ENCODE peak calls at places on chromosomes 7 and 10, in ten cellular contexts. Y is Peyer's patch, I is fibroblast of mammary gland, F is H7, W is GM23338, O is brain microvascular endothelial cell, M is fibroblast of pulmonary artery, U is AG09309, A is heart left ventricle, C is IMR-90. Z is an unnamed sample.

GRCh38 chr7:125084196-125084595 is 154.6 kb upstream of the POT1 start:
- DNase-seq in I (no peak), M (peak; percentile 61), Y (no peak), F (no peak), U (no peak), W (no peak), A (no peak), C (no peak), O (no peak), Z (no peak)

GRCh38 chr7:47102442-47102841 is 479.5 kb downstream of the TNS3 start:
- DNase-seq in U (no peak), W (no peak), Y (no peak), F (no peak), I (no peak), C (no peak), M (no peak), A (no peak), O (no peak), Z (no peak)

GRCh38 chr10:70830185-70830584 is 14.4 kb downstream of the SGPL1 start:
- DNase-seq in U (no peak), F (no peak), O (no peak), A (no peak), I (no peak), Y (no peak), C (no peak), W (no peak), M (no peak), Z (no peak)

GRCh38 chr7:39937366-39938153 is 12.5 kb upstream of the CDK13 start:
- DNase-seq in Y (no peak), I (no peak), A (no peak), C (no peak), O (no peak), W (no peak), U (no peak), F (no peak), M (no peak), Z (no peak)

GRCh38 chr10:113132651-113133088 is 182.6 kb downstream of the TCF7L2 start:
- DNase-seq in U (no peak), I (peak; percentile 60), A (no peak), O (no peak), C (peak; percentile 32), F (peak; percentile 56), M (peak; percentile 36), Y (no peak), W (peak; percentile 65), Z (no peak)

GRCh38 chr10:58385784-58386112 is 538 bp downstream of the TFAM start:
- DNase-seq in O (peak; percentile 12), W (peak; percentile 74), U (no peak), F (peak; percentile 51), M (peak; percentile 23), I (peak; percentile 19), C (peak; percentile 17), Y (peak; percentile 22), A (no peak), Z (no peak)

GRCh38 chr7:16137944-16138343 is 283.4 kb downstream of the CRPPA start:
- DNase-seq in O (no peak), W (no peak), A (no peak), C (no peak), U (no peak), I (no peak), F (no peak), Y (no peak), M (no peak), Z (no peak)

GRCh38 chr7:117381357-117381756 is 45.9 kb downstream of the ASZ1 start:
- DNase-seq in F (no peak), C (no peak), M (no peak), W (no peak), I (no peak), U (no peak), Y (no peak), O (no peak), A (no peak), Z (no peak)

GRCh38 chr10:101529207-101529606 is 58.9 kb downstream of the POLL start:
- DNase-seq in M (peak; percentile 7), C (no peak), U (no peak), W (peak; percentile 60), A (no peak), O (no peak), F (no peak), I (no peak), Y (no peak), Z (no peak)

GRCh38 chr10:4246881-4247358 is 461.9 kb upstream of the KLF6 start:
- DNase-seq in U (peak; percentile 92), A (no peak), I (peak; percentile 99), C (peak; percentile 98), Y (no peak), M (peak; percentile 90), W (no peak), F (no peak), O (peak; percentile 85), Z (no peak)

GRCh38 chr7:152602962-152603361 is 73.0 kb downstream of the XRCC2 start:
- DNase-seq in M (peak; percentile 61), W (no peak), O (peak; percentile 18), U (no peak), I (peak; percentile 50), F (no peak), A (no peak), C (peak; percentile 5), Y (no peak), Z (no peak)

GRCh38 chr10:86195521-86195920 is 171.1 kb downstream of the GRID1 start:
- DNase-seq in Y (no peak), W (no peak), C (no peak), I (no peak), U (no peak), M (no peak), O (no peak), A (no peak), F (no peak), Z (no peak)

DNA sequence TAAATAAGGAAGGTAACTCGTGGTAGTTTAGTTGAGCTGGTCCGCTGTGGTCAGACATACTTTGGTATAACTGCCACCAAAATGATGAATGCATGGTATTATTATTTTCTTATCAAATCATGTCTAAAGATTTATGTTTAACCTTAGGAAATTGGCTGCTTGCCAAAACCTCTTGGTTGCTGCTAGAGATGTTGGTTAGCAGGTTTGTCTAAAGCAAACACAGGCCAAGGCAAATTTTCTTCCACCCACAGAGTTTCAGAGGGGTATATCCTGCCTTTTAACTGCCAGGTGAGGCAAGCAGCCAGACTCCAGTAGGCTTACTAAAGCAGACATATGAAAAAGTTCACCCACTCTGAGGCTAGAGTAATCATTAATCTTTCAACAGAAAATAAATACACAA is 101.4 kb downstream of the SEMA3E start:
- DNase-seq in A (no peak), F (no peak), Y (no peak), I (peak; percentile 23), M (peak; percentile 67), C (peak; percentile 39), U (no peak), O (peak; percentile 46), W (no peak), Z (peak; percentile 55)
- H3K4me3 ChIP-seq in A (no peak overlapping the region), F (no peak overlapping the region), Y (no peak overlapping the region), I (no peak overlapping the region), M (no peak overlapping the region), C (no peak overlapping the region), U (no peak overlapping the region), O (no peak overlapping the region), W (no peak overlapping the region), Z (no peak overlapping the region)

GRCh38 chr7:24283559-24283899 is 461 bp upstream of the NPY start:
- DNase-seq in I (no peak), O (no peak), F (no peak), Y (no peak), M (no peak), C (no peak), W (peak; percentile 61), A (no peak), U (no peak), Z (peak; percentile 44)

GRCh38 chr7:24290004-24290641 is 6.1 kb downstream of the NPY start:
- DNase-seq in A (no peak), W (peak; percentile 80), O (peak; percentile 12), C (peak; percentile 18), U (peak; percentile 1), M (peak; percentile 23), I (peak; percentile 62), F (peak; percentile 66), Y (peak; percentile 17), Z (peak; percentile 66)

GRCh38 chr7:24279512-24279911 is 4.5 kb upstream of the NPY start:
- DNase-seq in W (no peak), I (no peak), C (no peak), Y (no peak), A (no peak), O (no peak), U (no peak), M (no peak), F (no peak), Z (no peak)

GRCh38 chr7:24283900-24284698 is at the start of gene NPY:
- DNase-seq in W (peak; percentile 68), I (no peak), Y (no peak), M (no peak), C (no peak), O (no peak), A (no peak), U (no peak), F (peak; percentile 74), Z (peak; percentile 42)

DNA sequence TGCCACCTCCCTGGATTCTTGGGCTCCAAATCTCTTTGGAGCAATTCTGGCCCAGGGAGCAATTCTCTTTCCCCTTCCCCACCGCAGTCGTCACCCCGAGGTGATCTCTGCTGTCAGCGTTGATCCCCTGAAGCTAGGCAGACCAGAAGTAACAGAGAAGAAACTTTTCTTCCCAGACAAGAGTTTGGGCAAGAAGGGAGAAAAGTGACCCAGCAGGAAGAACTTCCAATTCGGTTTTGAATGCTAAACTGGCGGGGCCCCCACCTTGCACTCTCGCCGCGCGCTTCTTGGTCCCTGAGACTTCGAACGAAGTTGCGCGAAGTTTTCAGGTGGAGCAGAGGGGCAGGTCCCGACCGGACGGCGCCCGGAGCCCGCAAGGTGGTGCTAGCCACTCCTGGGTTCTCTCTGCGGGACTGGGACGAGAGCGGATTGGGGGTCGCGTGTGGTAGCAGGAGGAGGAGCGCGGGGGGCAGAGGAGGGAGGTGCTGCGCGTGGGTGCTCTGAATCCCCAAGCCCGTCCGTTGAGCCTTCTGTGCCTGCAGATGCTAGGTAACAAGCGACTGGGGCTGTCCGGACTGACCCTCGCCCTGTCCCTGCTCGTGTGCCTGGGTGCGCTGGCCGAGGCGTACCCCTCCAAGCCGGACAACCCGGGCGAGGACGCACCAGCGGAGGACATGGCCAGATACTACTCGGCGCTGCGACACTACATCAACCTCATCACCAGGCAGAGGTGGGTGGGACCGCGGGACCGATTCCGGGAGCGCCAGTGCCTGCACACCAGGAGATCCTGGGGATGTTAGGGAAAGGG is 913 bp downstream of the NPY start:
- DNase-seq in C (no peak), Y (no peak), M (no peak), O (no peak), W (peak; percentile 90), I (no peak), A (no peak), U (no peak), F (peak; percentile 85), Z (no peak)
- H3K4me3 ChIP-seq in C (no peak overlapping the region), Y (peak overlapping the region; percentile 14), M (no peak overlapping the region), O (no peak overlapping the region), W (peak overlapping the region; percentile 75), I (no peak overlapping the region), A (no peak overlapping the region), U (no peak overlapping the region), F (peak overlapping the region; percentile 36), Z (no peak overlapping the region)

GRCh38 chr10:60572511-60573194 is 183.0 kb upstream of the ANK3 start:
- DNase-seq in Y (no peak), U (peak; percentile 21), M (peak; percentile 56), W (peak; percentile 74), C (peak; percentile 67), I (peak; percentile 41), F (peak; percentile 18), O (peak; percentile 70), A (peak; percentile 46), Z (no peak)
- H3K4me3 ChIP-seq in Y (peak overlapping the region; percentile 39), U (peak overlapping the region; percentile 37), M (peak overlapping the region; percentile 54), W (peak overlapping the region; percentile 15), C (peak overlapping the region; percentile 36), I (peak overlapping the region; percentile 13), F (no peak overlapping the region), O (peak overlapping the region; percentile 54), A (peak overlapping the region; percentile 54), Z (no peak overlapping the region)

GRCh38 chr7:151339651-151340377 is 1.8 kb upstream of the NUB1 start:
- DNase-seq in C (no peak), A (no peak), O (no peak), F (no peak), W (no peak), M (no peak), I (no peak), U (no peak), Y (no peak), Z (no peak)
- H3K4me3 ChIP-seq in C (no peak overlapping the region), A (peak overlapping the region; percentile 12), O (no peak overlapping the region), F (no peak overlapping the region), W (no peak overlapping the region), M (no peak overlapping the region), I (no peak overlapping the region), U (no peak overlapping the region), Y (no peak overlapping the region), Z (no peak overlapping the region)